ENCODE peak calls at places on chromosome 17, in ten cellular contexts. Z is IMR-90, S is breast epithelium, U is body of pancreas, E is esophagus squamous epithelium, H is uterus, R is HCT116, X is heart left ventricle, F is A549, I is endothelial cell of umbilical vein. Q is an unnamed sample. For H3K4me1, the result is how much of the 10 kb centered on the place peaks cover.

GRCh38 chr17:76922084-76922483 is 53.9 kb downstream of the MGAT5B start:
- DNase-seq in E (no peak), S (no peak), U (no peak), F (no peak), X (no peak), H (no peak), I (no peak), R (no peak), Z (no peak), Q (no peak)

GRCh38 chr17:75404223-75404738 is 1.2 kb downstream of the GRB2 start:
- DNase-seq in F (peak), R (peak), I (peak), S (no peak), H (peak), E (no peak), Z (peak), X (no peak), U (peak), Q (peak)

GRCh38 chr17:43169561-43170139 is 1.4 kb upstream of the NBR1 start:
- DNase-seq in H (peak), I (no peak), F (peak), Z (peak), X (peak), E (no peak), S (peak), R (no peak), U (peak), Q (no peak)

GRCh38 chr17:72569193-72569946 is 448.6 kb downstream of the SOX9 start:
- DNase-seq in F (no peak), Z (no peak), S (no peak), H (no peak), I (no peak), X (no peak), R (no peak), U (peak), E (no peak), Q (no peak)

GRCh38 chr17:57927048-57927723 is 28.0 kb downstream of the CUEDC1 start:
- DNase-seq in R (no peak), Z (peak), U (peak), X (no peak), I (peak), F (no peak), S (peak), H (no peak), E (no peak), Q (no peak)

GRCh38 chr17:27533874-27534815 is 77.9 kb downstream of the KSR1 start:
- DNase-seq in Z (peak), I (peak), E (no peak), R (no peak), X (no peak), U (no peak), H (no peak), F (no peak), S (no peak), Q (no peak)

GRCh38 chr17:1509255-1509943 is 7.0 kb downstream of the INPP5K start:
- DNase-seq in H (no peak), R (no peak), U (no peak), E (no peak), X (no peak), Z (no peak), F (no peak), S (no peak), I (no peak), Q (no peak)

GRCh38 chr17:13346592-13346991 is 255.1 kb downstream of the HS3ST3A1 start:
- DNase-seq in R (no peak), E (no peak), S (no peak), H (no peak), U (no peak), X (no peak), I (no peak), F (no peak), Z (no peak), Q (no peak)

GRCh38 chr17:21530311-21530710 is 154.2 kb downstream of the KCNJ12 start:
- DNase-seq in Z (no peak), I (no peak), E (no peak), H (no peak), U (no peak), S (no peak), X (no peak), R (no peak), F (no peak), Q (no peak)

GRCh38 chr17:38877130-38877851 is 7.4 kb downstream of the LASP1 start:
- DNase-seq in U (no peak), S (no peak), Z (no peak), R (no peak), I (no peak), E (no peak), F (no peak), H (no peak), X (peak), Q (no peak)

GRCh38 chr17:64212122-64212521 is 50.9 kb downstream of the TEX2 start:
- DNase-seq in Z (peak), F (no peak), I (no peak), X (no peak), E (no peak), R (no peak), H (no peak), S (no peak), U (no peak), Q (no peak)

GRCh38 chr17:35612924-35613521 is 25.9 kb downstream of the AP2B1 start:
- DNase-seq in S (no peak), Z (peak), I (peak), X (no peak), E (no peak), F (no peak), R (peak), H (no peak), U (peak), Q (peak)

GRCh38 chr17:13329421-13329820 is 272.3 kb downstream of the HS3ST3A1 start:
- DNase-seq in X (no peak), Z (no peak), U (no peak), S (no peak), F (no peak), I (no peak), R (no peak), E (no peak), H (no peak), Q (no peak)

GRCh38 chr17:57853695-57854094 is 3.9 kb upstream of the MRPS23 start:
- DNase-seq in F (no peak), E (no peak), I (no peak), Z (no peak), R (no peak), S (peak), U (peak), H (no peak), X (no peak), Q (no peak)

GRCh38 chr17:44556114-44556853 is 1.0 kb upstream of the FZD2 start:
- DNase-seq in S (no peak), E (no peak), F (peak), Z (peak), U (peak), R (peak), I (peak), H (peak), X (no peak), Q (no peak)

GRCh38 chr17:63961355-63962207 is 11.1 kb downstream of the SCN4A start:
- DNase-seq in I (peak), X (peak), E (no peak), Z (peak), U (peak), R (peak), F (peak), H (peak), S (no peak), Q (peak)

GRCh38 chr17:40019140-40019991 is 4.1 kb downstream of the CSF3 start:
- DNase-seq in E (no peak), F (no peak), H (peak), R (no peak), S (no peak), I (peak), U (no peak), X (no peak), Z (peak), Q (no peak)

GRCh38 chr17:66276328-66276937 is 26.0 kb upstream of the PRKCA start:
- DNase-seq in U (no peak), H (no peak), X (no peak), R (no peak), S (no peak), Z (peak), E (no peak), I (peak), F (peak), Q (no peak)

GRCh38 chr17:30117548-30118155 is 1.0 kb downstream of the NSRP1 start:
- DNase-seq in H (no peak), U (no peak), Z (peak), I (no peak), F (no peak), E (no peak), S (no peak), R (no peak), X (no peak), Q (no peak)

GRCh38 chr17:57463103-57463885 is 207.0 kb downstream of the MSI2 start:
- DNase-seq in R (no peak), E (no peak), I (no peak), S (no peak), H (no peak), U (no peak), F (peak), X (no peak), Z (peak), Q (no peak)

GRCh38 chr17:52024296-52024870 is 134.1 kb downstream of the CA10 start:
- DNase-seq in H (no peak), Z (no peak), I (no peak), U (no peak), X (no peak), S (no peak), R (no peak), E (no peak), F (no peak), Q (no peak)

GRCh38 chr17:15398291-15398690 is 56.9 kb upstream of the TEKT3 start:
- DNase-seq in F (no peak), I (peak), H (no peak), R (peak), X (no peak), E (no peak), U (no peak), S (no peak), Z (peak), Q (no peak)
- H3K4me1 ChIP-seq in F (under half), I (under half), H (under half), R (under half), X (under half), E (under half), U (under half), S (under half), Z (under half), Q (under half)

GRCh38 chr17:79864147-79864546 is 24.9 kb upstream of the CBX4 start:
- DNase-seq in E (no peak), I (no peak), R (no peak), F (no peak), S (no peak), Z (no peak), U (no peak), H (no peak), X (peak), Q (no peak)
- H3K4me3 ChIP-seq in E (no peak), I (no peak), R (no peak), F (no peak), S (no peak), Z (no peak), U (no peak), H (no peak), X (no peak), Q (no peak)

DNA sequence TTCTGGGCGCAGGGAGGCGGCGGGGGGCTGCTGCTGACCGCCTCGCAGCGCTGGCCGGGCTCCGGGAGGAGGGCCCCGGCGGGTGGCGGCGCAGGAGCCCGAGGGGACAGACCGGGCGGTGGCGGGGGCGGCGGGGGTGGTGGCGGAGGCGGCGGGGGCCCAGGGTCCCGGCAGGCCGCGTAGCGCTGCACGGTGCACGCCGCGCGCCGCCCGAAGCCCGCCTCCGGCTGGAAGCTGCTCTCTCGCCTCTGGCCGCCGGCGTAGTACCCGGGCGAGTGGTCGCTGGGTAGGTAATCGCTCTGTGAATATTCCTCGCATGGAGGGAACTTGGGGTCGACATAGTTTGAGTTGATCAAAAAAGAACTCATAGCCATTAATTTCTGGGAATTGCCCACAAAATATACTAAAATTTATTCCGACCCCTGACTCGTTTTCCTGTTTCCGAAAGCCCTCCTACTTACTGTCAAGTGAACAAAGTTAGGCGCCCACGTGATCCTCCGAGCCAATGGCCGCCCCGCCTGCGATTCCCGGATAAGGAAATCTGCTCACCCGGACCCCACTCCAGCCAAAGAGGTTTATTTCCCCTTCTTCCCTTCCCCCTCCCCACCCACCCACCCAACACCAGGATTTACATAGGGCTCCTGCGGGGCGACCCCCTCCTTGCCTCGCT is at the start of gene HOXB4:
- DNase-seq in X (peak), U (no peak), E (no peak), Z (peak), R (no peak), H (peak), S (peak), F (no peak), I (peak), Q (peak)
- TF ChIP-seq POLR2A in X (no peak), U (no peak), E (peak), Z (no peak), R (no peak), H (no peak), S (no peak), F (no peak), I (no peak), Q (no peak)

GRCh38 chr17:46169913-46170312 is 23.3 kb downstream of the KANSL1 start:
- DNase-seq in H (no peak), S (no peak), R (no peak), I (no peak), F (no peak), U (no peak), X (no peak), E (no peak), Z (no peak), Q (no peak)

GRCh38 chr17:46171939-46172338 is 21.3 kb downstream of the KANSL1 start:
- DNase-seq in R (no peak), I (no peak), S (no peak), F (no peak), H (no peak), Z (no peak), X (no peak), U (no peak), E (no peak), Q (no peak)

GRCh38 chr17:46170609-46171432 is 22.4 kb downstream of the KANSL1 start:
- DNase-seq in F (no peak), E (no peak), R (no peak), X (no peak), U (no peak), Z (no peak), I (no peak), H (no peak), S (no peak), Q (no peak)

GRCh38 chr17:46175891-46176290 is 17.3 kb downstream of the KANSL1 start:
- DNase-seq in F (no peak), I (no peak), Z (peak), X (no peak), S (no peak), E (no peak), R (no peak), H (no peak), U (no peak), Q (no peak)

GRCh38 chr17:46173153-46173552 is 20.1 kb downstream of the KANSL1 start:
- DNase-seq in S (no peak), F (no peak), R (no peak), U (no peak), E (no peak), H (no peak), X (no peak), Z (no peak), I (no peak), Q (no peak)
- H3K4me1 ChIP-seq in S (under half), F (half or more), R (under half), U (half or more), E (under half), H (under half), X (half or more), Z (under half), I (under half), Q (half or more)

DNA sequence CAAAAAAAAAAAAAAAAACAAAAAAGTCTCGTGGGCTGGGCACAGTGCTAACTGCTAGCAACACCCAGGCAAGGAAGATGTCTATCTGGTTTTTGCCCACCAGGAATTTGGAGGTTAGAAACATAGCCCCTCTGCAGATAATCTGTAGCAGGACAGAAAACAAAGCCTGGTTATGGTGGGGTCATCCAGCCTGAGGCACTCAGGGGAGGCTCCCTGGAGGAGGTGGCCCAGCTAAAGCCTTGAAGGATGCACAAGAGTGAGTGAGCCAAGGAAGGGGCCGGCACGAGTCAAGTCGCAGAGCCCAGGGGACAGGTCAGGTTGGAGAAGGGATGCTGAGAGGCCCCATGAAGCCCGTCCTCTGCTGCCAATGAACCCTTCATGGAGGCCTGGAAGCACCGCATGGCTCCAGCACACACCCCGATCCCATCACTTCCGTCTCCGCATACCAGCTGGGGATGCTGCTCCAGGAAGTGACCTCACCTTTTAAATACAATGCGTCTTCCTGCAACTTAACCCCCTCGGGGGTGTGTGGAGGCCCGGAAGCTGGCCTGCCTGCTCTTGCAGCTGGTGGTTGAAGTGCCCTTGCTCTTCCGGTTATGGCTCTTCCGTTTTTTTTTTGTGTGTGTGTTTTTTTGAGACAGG is 86.5 kb downstream of the ENGASE start:
- DNase-seq in U (no peak), F (no peak), R (no peak), S (no peak), Z (no peak), I (peak), X (no peak), H (no peak), E (no peak), Q (no peak)
- H3K4me3 ChIP-seq in U (no peak), F (no peak), R (no peak), S (no peak), Z (no peak), I (no peak), X (no peak), H (no peak), E (no peak), Q (no peak)

DNA sequence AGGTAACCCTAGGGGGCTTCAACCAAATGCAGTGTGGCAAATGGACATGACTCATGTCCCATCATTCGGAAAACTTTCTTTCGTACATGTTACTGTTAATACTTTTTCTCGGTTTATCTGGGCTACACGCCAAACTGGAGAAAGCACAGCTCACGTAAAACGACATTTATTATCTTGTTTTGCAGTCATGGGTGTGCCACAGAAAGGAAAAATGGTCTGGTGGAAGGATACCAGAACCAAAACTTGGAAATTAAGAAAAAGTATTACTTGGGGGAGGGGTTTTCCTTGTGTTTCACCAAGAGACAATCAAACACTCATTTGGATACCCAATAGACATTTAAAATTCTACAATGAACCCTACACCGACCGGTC is 23.6 kb downstream of the ALOX15B start:
- DNase-seq in U (no peak), X (no peak), Z (peak), I (peak), R (no peak), H (no peak), S (no peak), F (no peak), E (no peak), Q (no peak)
- TF ChIP-seq POLR2A in U (no peak), X (no peak), Z (no peak), I (no peak), R (no peak), H (no peak), S (no peak), F (no peak), E (no peak), Q (no peak)

GRCh38 chr17:47701603-47702002 is 7.6 kb downstream of the TBKBP1 start:
- DNase-seq in F (no peak), I (no peak), H (no peak), S (no peak), R (no peak), X (peak), U (peak), E (no peak), Z (no peak), Q (no peak)
- H3K4me1 ChIP-seq in F (under half), I (under half), H (under half), S (under half), R (under half), X (under half), U (under half), E (under half), Z (under half), Q (under half)

DNA sequence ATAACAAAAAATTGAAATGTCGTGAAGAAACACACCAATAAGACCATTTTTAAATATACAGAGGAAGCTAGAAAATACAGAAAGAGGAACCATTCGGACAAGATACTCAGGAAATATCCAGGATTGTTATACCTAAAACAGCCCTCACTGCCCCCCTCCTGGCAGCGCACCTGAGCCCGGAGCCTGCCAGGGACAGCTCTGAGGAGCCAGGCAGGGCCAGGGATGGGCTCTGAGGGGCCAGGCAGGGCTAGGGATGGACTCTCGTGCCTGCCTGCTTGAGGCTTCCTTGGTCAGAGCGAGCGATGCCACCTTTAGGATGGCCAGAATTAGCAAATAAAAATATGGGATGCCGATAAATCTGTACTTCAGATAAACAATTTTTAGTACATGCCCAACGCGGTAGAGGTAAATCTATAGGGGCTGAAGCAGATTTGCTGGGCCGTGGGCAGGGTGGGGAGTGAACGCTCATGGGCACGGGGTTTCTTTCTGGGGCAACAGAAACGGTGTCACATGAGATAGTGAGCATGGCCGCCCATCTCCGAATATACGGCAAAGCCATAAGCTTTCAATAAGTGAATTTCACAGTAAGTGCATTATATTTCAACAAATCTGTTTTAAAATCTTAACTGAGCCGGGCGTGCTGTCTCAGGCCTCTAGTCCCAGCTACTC is 18.2 kb upstream of the CSNK1D start:
- DNase-seq in I (no peak), H (no peak), R (no peak), X (no peak), U (no peak), E (no peak), F (no peak), S (no peak), Z (no peak), Q (no peak)
- H3K4me3 ChIP-seq in I (peak), H (peak), R (peak), X (peak), U (peak), E (peak), F (peak), S (peak), Z (peak), Q (peak)